ENCODE peak calls at places on chromosomes 12 and 14, in seven cellular contexts. S is Calu3; P is gastrocnemius medialis; I is activated T-cell treated with anti-CD3 and anti-CD28 coated beads, Interleukin-2, amount 50 U/mL, for 72 hours; W is T47D; T is WTC11; C is iPS DF 6.9. O is an unnamed sample.

GRCh38 chr12:4448943-4449861 is 3.6 kb upstream of the FGF6 start:
- DNase-seq in T (no peak), W (no peak), C (no peak), I (no peak), P (peak), S (no peak), O (no peak)

GRCh38 chr12:42609605-42610004 is 20.1 kb upstream of the PRICKLE1 start:
- DNase-seq in W (no peak), I (no peak), T (no peak), S (peak), P (no peak), C (no peak), O (no peak)

GRCh38 chr14:35342160-35343010 is 50.2 kb downstream of the PSMA6 start:
- DNase-seq in W (peak), C (no peak), S (no peak), P (peak), T (no peak), I (no peak), O (no peak)

GRCh38 chr14:91125271-91125661 is 11.4 kb downstream of the DGLUCY start:
- DNase-seq in T (no peak), C (no peak), W (peak), P (peak), S (no peak), I (no peak), O (no peak)

GRCh38 chr12:121124402-121125109 is 8.1 kb upstream of the P2RX7 start:
- DNase-seq in P (no peak), W (peak), I (peak), T (no peak), C (no peak), S (peak), O (peak)

GRCh38 chr12:92398565-92399309 is 253.1 kb upstream of the BTG1 start:
- DNase-seq in I (no peak), T (no peak), S (no peak), W (no peak), C (no peak), P (no peak), O (no peak)

GRCh38 chr12:9364224-9365176 is 156.3 kb upstream of the PZP start:
- DNase-seq in C (peak), S (peak), I (peak), W (no peak), T (peak), P (no peak), O (peak)

GRCh38 chr12:79124385-79124784 is 259.8 kb downstream of the SYT1 start:
- DNase-seq in P (no peak), S (no peak), I (no peak), W (no peak), C (no peak), T (no peak), O (no peak)

GRCh38 chr12:106112094-106112822 is 26.5 kb downstream of the NUAK1 start:
- DNase-seq in P (peak), W (no peak), C (no peak), S (no peak), T (no peak), I (no peak), O (no peak)

GRCh38 chr12:113862570-113863454 is 103.3 kb downstream of the RBM19 start:
- DNase-seq in T (no peak), W (no peak), S (no peak), P (no peak), I (peak), C (no peak), O (peak)

GRCh38 chr12:25994252-25994651 is 35.8 kb downstream of the RASSF8 start:
- DNase-seq in W (no peak), C (no peak), T (no peak), I (no peak), P (no peak), S (no peak), O (no peak)

GRCh38 chr14:36997843-36998242 is 174.6 kb downstream of the SLC25A21 start:
- DNase-seq in T (no peak), W (no peak), C (no peak), S (no peak), I (no peak), P (no peak), O (no peak)

GRCh38 chr12:30111719-30112118 is 328.0 kb upstream of the TMTC1 start:
- DNase-seq in W (no peak), I (no peak), S (no peak), P (no peak), C (no peak), T (no peak), O (no peak)

GRCh38 chr14:55752580-55753365 is 172.8 kb downstream of the KTN1 start:
- DNase-seq in T (peak), S (peak), P (no peak), C (peak), I (no peak), W (peak), O (peak)

O was measured in GM23338.